ENCODE peak calls at places on chromosome 4, in four cellular contexts. L is bronchial epithelial cell, U is AG10803, R is transverse colon. K is an unnamed sample.

GRCh38 chr4:1060646-1061371 is 49.4 kb downstream of the FGFRL1 start:
- DNase-seq in U (no peak), R (no peak), L (no peak), K (no peak)

GRCh38 chr4:2852481-2852881 is 8.8 kb downstream of the ADD1 start:
- DNase-seq in R (peak; percentile 67), L (no peak), U (no peak), K (no peak)

GRCh38 chr4:118032691-118033090 is 1.6 kb upstream of the NDST3 start:
- DNase-seq in L (peak; percentile 39), U (no peak), R (no peak), K (no peak)

GRCh38 chr4:147975325-147975724 is 243.4 kb downstream of the ARHGAP10 start:
- DNase-seq in U (peak; percentile 94), L (no peak), R (no peak), K (peak; percentile 87)

GRCh38 chr4:78517050-78517652 is 34.4 kb upstream of the ANXA3 start:
- DNase-seq in L (peak; percentile 47), R (no peak), U (peak; percentile 49), K (peak; percentile 66)

GRCh38 chr4:176306837-176307590 is 12.8 kb upstream of the SPCS3 start:
- DNase-seq in U (no peak), R (no peak), L (no peak), K (no peak)

GRCh38 chr4:170089274-170089742 is 448 bp downstream of the AADAT start:
- DNase-seq in U (peak; percentile 33), R (peak; percentile 10), L (peak; percentile 18), K (peak; percentile 49)

GRCh38 chr4:57270350-57270749 is 160.2 kb upstream of the IGFBP7 start:
- DNase-seq in U (no peak), R (no peak), L (no peak), K (peak; percentile 27)

GRCh38 chr4:185656467-185656890 is 121.2 kb upstream of the PDLIM3 start:
- DNase-seq in R (peak; percentile 25), U (peak; percentile 58), L (no peak), K (peak; percentile 67)

GRCh38 chr4:97432551-97432950 is 710.7 kb downstream of the STPG2 start:
- DNase-seq in L (no peak), U (no peak), R (no peak), K (no peak)

GRCh38 chr4:77613267-77613666 is 7.6 kb downstream of the CXCL13 start:
- DNase-seq in L (no peak), R (no peak), U (no peak), K (no peak)

GRCh38 chr4:59643682-59644081 is 1556.4 kb upstream of the ADGRL3 start:
- DNase-seq in R (no peak), L (no peak), U (no peak), K (no peak)

GRCh38 chr4:109049926-109050325 is 252.5 kb downstream of the COL25A1 start:
- DNase-seq in R (no peak), U (no peak), L (no peak), K (no peak)

GRCh38 chr4:106002979-106003378 is 107.7 kb downstream of the NPNT start:
- DNase-seq in L (no peak), U (no peak), R (no peak), K (no peak)

GRCh38 chr4:108592674-108592986 is 27.7 kb upstream of the RPL34 start:
- DNase-seq in R (no peak), U (no peak), L (no peak), K (no peak)

GRCh38 chr4:149631629-149632028 is 184.0 kb downstream of the IQCM start:
- DNase-seq in R (no peak), L (no peak), U (no peak), K (no peak)

GRCh38 chr4:117971406-117971805 is 62.9 kb upstream of the NDST3 start:
- DNase-seq in R (no peak), L (no peak), U (peak; percentile 9), K (no peak)

GRCh38 chr4:155591784-155592567 is 74.7 kb upstream of the GUCY1A1 start:
- DNase-seq in U (no peak), R (no peak), L (no peak), K (no peak)

GRCh38 chr4:41154814-41155177 is 59.5 kb downstream of the APBB2 start:
- DNase-seq in U (no peak), R (no peak), L (no peak), K (no peak)

GRCh38 chr4:78971326-78971725 is 32.1 kb upstream of the PAQR3 start:
- DNase-seq in R (no peak), L (no peak), U (no peak), K (no peak)

GRCh38 chr4:180827193-180827592 is 1416.0 kb upstream of the TENM3 start:
- DNase-seq in L (no peak), U (peak; percentile 23), R (no peak), K (peak; percentile 50)

GRCh38 chr4:80187677-80188076 is 9.6 kb upstream of the PRDM8 start:
- DNase-seq in U (no peak), L (no peak), R (no peak), K (no peak)

GRCh38 chr4:125140966-125141495 is 173.7 kb upstream of the FAT4 start:
- DNase-seq in R (no peak), L (peak; percentile 66), U (peak; percentile 16), K (peak; percentile 28)

GRCh38 chr4:13706130-13706529 is 78.6 kb upstream of the BOD1L1 start:
- DNase-seq in R (no peak), U (no peak), L (peak; percentile 86), K (peak; percentile 32)

GRCh38 chr4:98293089-98293887 is 32.1 kb downstream of the RAP1GDS1 start:
- DNase-seq in U (no peak), L (no peak), R (no peak), K (peak; percentile 19)

GRCh38 chr4:6227412-6228157 is 27.2 kb upstream of the JAKMIP1 start:
- DNase-seq in U (no peak), L (no peak), R (no peak), K (no peak)

GRCh38 chr4:89006307-89006706 is 50.7 kb downstream of the FAM13A start:
- DNase-seq in R (no peak), L (no peak), U (no peak), K (no peak)

GRCh38 chr4:66539745-66540144 is 869.5 kb upstream of the EPHA5 start:
- DNase-seq in U (no peak), R (no peak), L (no peak), K (peak; percentile 41)

GRCh38 chr4:9979101-9979815 is 42.0 kb downstream of the SLC2A9 start:
- DNase-seq in L (no peak), R (no peak), U (no peak), K (no peak)

GRCh38 chr4:63526251-63526650 is 883.0 kb downstream of the TECRL start:
- DNase-seq in L (no peak), R (no peak), U (no peak), K (no peak)

GRCh38 chr4:103046416-103047290 is 27.1 kb upstream of the SLC9B1 start:
- DNase-seq in U (peak; percentile 42), L (peak; percentile 51), R (peak; percentile 27), K (peak; percentile 58)

GRCh38 chr4:104524591-104524990 is 29.9 kb upstream of the CXXC4 start:
- DNase-seq in U (no peak), R (no peak), L (peak; percentile 60), K (peak; percentile 0)

GRCh38 chr4:68906238-68907137 is 45.1 kb downstream of the UGT2A3 start:
- DNase-seq in U (no peak), R (no peak), L (peak; percentile 12), K (peak; percentile 69)

GRCh38 chr4:156538651-156539285 is 432.8 kb downstream of the PDGFC start:
- DNase-seq in R (no peak), U (no peak), L (peak; percentile 25), K (no peak)

GRCh38 chr4:45621926-45622325 is 501.9 kb downstream of the GABRG1 start:
- DNase-seq in L (peak; percentile 55), R (no peak), U (peak; percentile 1), K (peak; percentile 1)

GRCh38 chr4:37816719-37817118 is 9.8 kb upstream of the PGM2 start:
- DNase-seq in L (no peak), R (no peak), U (no peak), K (no peak)

GRCh38 chr4:119697887-119698393 is 69.3 kb upstream of the PDE5A start:
- DNase-seq in R (no peak), U (no peak), L (no peak), K (no peak)

GRCh38 chr4:55395218-55395528 is 584 bp upstream of the TMEM165 start:
- DNase-seq in U (no peak), L (no peak), R (no peak), K (no peak)

GRCh38 chr4:173647902-173648301 is 117.9 kb upstream of the HAND2 start:
- DNase-seq in L (no peak), R (no peak), U (no peak), K (no peak)

DNA sequence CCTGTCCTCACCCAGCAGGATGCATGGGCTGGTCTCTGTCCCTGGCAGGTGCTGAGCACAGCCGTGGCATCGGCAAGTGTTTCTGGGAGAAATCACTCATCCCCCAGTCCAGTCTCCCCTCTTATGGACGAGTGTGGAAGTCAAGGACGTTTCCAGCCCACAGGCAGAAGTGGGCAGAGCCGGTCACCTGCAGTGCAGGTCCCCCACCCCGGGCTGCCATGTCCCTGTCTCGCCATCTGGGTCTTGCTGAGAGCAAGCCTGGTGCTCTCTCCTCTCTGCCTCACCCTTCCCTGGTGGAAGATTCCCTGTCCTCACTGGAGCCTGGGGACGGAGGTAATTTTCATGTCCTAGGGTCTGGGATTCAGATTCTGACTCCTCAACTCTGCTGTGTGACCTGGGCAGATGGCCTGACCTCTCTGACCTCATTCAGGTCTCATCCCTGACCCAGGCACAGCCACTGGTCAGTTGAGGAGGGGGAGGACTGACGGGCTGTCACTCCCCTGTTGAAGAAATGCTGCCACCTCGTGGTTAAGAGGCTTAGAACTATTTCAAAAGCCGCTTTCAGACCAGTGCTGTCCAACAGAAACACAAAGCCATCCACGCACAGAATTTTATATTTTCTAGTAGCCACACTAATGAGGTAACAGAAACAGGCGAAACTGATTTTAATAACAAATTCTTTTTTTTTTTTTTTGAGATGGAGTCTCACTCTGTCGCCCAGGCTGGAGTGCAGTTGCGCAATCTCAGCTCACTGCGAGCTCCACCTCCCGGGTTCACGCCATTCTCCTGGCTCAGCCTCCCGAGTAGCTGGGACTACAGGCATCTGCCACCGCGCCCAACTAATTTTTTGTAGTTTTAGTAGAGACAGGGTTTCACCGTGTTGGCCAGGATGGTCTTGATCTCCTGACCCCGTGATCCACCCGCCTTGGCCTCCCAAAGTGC is 1.8 kb downstream of the CPZ start:
- DNase-seq in U (peak; percentile 72), R (peak; percentile 47), L (peak; percentile 62), K (peak; percentile 82)
- TF ChIP-seq CTCF in U (peak; percentile 85), R (peak; percentile 65), L (peak; percentile 67), K (peak; percentile 75)

GRCh38 chr4:184143770-184144564 is 73.7 kb downstream of the ENPP6 start:
- DNase-seq in L (no peak), U (no peak), R (no peak), K (no peak)
- TF ChIP-seq CTCF in L (no peak), U (no peak), R (no peak), K (no peak)

GRCh38 chr4:134762053-134762452 is 560.5 kb upstream of the PABPC4L start:
- DNase-seq in U (no peak), R (no peak), L (no peak), K (no peak)
- TF ChIP-seq CTCF in U (no peak), R (no peak), L (no peak), K (no peak)

GRCh38 chr4:17332483-17332882 is 179.4 kb downstream of the QDPR start:
- DNase-seq in L (no peak), U (no peak), R (no peak), K (no peak)
- TF ChIP-seq CTCF in L (no peak), U (no peak), R (no peak), K (no peak)

GRCh38 chr4:110589297-110589696 is 33.6 kb downstream of the PITX2 start:
- DNase-seq in U (peak; percentile 14), R (no peak), L (peak; percentile 24), K (peak; percentile 16)
- TF ChIP-seq CTCF in U (peak; percentile 45), R (no peak), L (no peak), K (no peak)